ENCODE peak calls at places on chromosome 2, in nine cellular contexts. O, D, M, L, J, F, Q, N and X are unnamed samples.

GRCh38 chr2:117917223-117917917 is 96.5 kb downstream of the CCDC93 start:
- DNase-seq in O (no peak), D (no peak), L (no peak), J (no peak), F (no peak), Q (no peak), M (peak), N (no peak), X (no peak)

GRCh38 chr2:17429130-17429529 is 89.1 kb downstream of the RAD51AP2 start:
- DNase-seq in Q (no peak), F (no peak), J (no peak), D (no peak), O (peak), M (no peak), L (no peak), N (no peak), X (peak)

GRCh38 chr2:234669611-234670010 is 172.7 kb upstream of the ARL4C start:
- DNase-seq in J (no peak), O (no peak), N (peak), L (no peak), F (no peak), M (no peak), D (no peak), Q (no peak), X (no peak)

GRCh38 chr2:186641807-186642321 is 52.0 kb upstream of the FAM171B start:
- DNase-seq in F (no peak), M (peak), Q (peak), D (peak), J (peak), O (peak), N (peak), L (no peak), X (peak)

GRCh38 chr2:141331127-141331526 is 799.7 kb downstream of the LRP1B start:
- DNase-seq in M (peak), O (peak), N (no peak), F (no peak), L (no peak), Q (no peak), J (no peak), D (no peak), X (peak)

GRCh38 chr2:202774104-202774503 is 97.5 kb downstream of the ICA1L start:
- DNase-seq in N (no peak), D (no peak), Q (no peak), L (no peak), O (no peak), F (no peak), M (no peak), J (no peak), X (no peak)

GRCh38 chr2:14634885-14635871 is 2.7 kb downstream of the LRATD1 start:
- DNase-seq in F (peak), O (peak), Q (peak), J (no peak), L (peak), N (peak), M (peak), D (no peak), X (peak)

GRCh38 chr2:43169091-43169936 is 57.1 kb downstream of the ZFP36L2 start:
- DNase-seq in L (no peak), J (peak), M (peak), F (no peak), O (no peak), Q (peak), D (no peak), N (no peak), X (peak)

GRCh38 chr2:65922794-65923193 is 490.4 kb upstream of the SPRED2 start:
- DNase-seq in F (peak), L (no peak), D (no peak), J (no peak), O (no peak), N (peak), M (no peak), Q (no peak), X (peak)

GRCh38 chr2:216485745-216486144 is 12.9 kb upstream of the RPL37A start:
- DNase-seq in L (no peak), M (no peak), D (no peak), Q (no peak), F (no peak), N (no peak), J (no peak), O (no peak), X (no peak)

GRCh38 chr2:58920001-58920400 is 678.9 kb upstream of the FANCL start:
- DNase-seq in D (no peak), O (no peak), N (no peak), Q (no peak), L (no peak), M (no peak), J (no peak), F (no peak), X (no peak)

GRCh38 chr2:70941701-70942100 is 6.0 kb downstream of the ATP6V1B1 start:
- DNase-seq in D (no peak), L (no peak), O (no peak), F (peak), M (no peak), N (no peak), Q (no peak), J (no peak), X (no peak)

GRCh38 chr2:89775885-89776284 is 1084.4 kb downstream of the RPIA start:
- DNase-seq in M (no peak), Q (no peak), N (no peak), F (no peak), L (no peak), D (no peak), O (no peak), J (no peak), X (no peak)

GRCh38 chr2:133434962-133435668 is 133.1 kb downstream of the NCKAP5 start:
- DNase-seq in M (peak), F (no peak), D (no peak), O (peak), L (no peak), Q (no peak), N (no peak), J (no peak), X (peak)

GRCh38 chr2:140348826-140349225 is 1568.6 kb upstream of the NXPH2 start:
- DNase-seq in J (no peak), O (no peak), D (no peak), F (no peak), M (no peak), L (no peak), N (no peak), Q (no peak), X (no peak)

GRCh38 chr2:135820003-135820618 is 16.9 kb downstream of the LCT start:
- DNase-seq in Q (no peak), O (no peak), F (no peak), N (no peak), J (peak), L (no peak), D (peak), M (no peak), X (no peak)

GRCh38 chr2:144430722-144431163 is 89.2 kb downstream of the ZEB2 start:
- DNase-seq in J (no peak), L (peak), N (no peak), F (peak), M (no peak), O (no peak), D (no peak), Q (no peak), X (no peak)

GRCh38 chr2:65826567-65826966 is 394.2 kb upstream of the SPRED2 start:
- DNase-seq in Q (no peak), D (no peak), F (no peak), O (no peak), M (no peak), N (no peak), J (no peak), L (no peak), X (no peak)

GRCh38 chr2:26493631-26494030 is 15.7 kb upstream of the OTOF start:
- DNase-seq in D (no peak), L (no peak), Q (no peak), F (no peak), J (no peak), O (no peak), N (no peak), M (no peak), X (no peak)

GRCh38 chr2:174510583-174511189 is 23.9 kb upstream of the GPR155 start:
- DNase-seq in J (no peak), O (peak), M (peak), N (no peak), D (no peak), Q (no peak), L (no peak), F (no peak), X (no peak)

GRCh38 chr2:151305129-151305691 is 15.7 kb upstream of the NMI start:
- DNase-seq in D (no peak), J (no peak), M (no peak), N (no peak), O (no peak), Q (no peak), L (no peak), F (no peak), X (no peak)

GRCh38 chr2:103361712-103362111 is 599.9 kb downstream of the TMEM182 start:
- DNase-seq in Q (no peak), N (no peak), F (no peak), M (no peak), L (no peak), D (no peak), J (no peak), O (no peak), X (no peak)

GRCh38 chr2:178072383-178073301 is at the start of gene PDE11A:
- DNase-seq in J (peak), L (peak), D (peak), O (peak), M (peak), N (peak), F (peak), Q (peak), X (peak)

GRCh38 chr2:207143131-207143473 is 22.6 kb downstream of the KLF7 start:
- DNase-seq in D (no peak), J (no peak), O (no peak), M (no peak), L (no peak), F (no peak), N (no peak), Q (no peak), X (no peak)

DNA sequence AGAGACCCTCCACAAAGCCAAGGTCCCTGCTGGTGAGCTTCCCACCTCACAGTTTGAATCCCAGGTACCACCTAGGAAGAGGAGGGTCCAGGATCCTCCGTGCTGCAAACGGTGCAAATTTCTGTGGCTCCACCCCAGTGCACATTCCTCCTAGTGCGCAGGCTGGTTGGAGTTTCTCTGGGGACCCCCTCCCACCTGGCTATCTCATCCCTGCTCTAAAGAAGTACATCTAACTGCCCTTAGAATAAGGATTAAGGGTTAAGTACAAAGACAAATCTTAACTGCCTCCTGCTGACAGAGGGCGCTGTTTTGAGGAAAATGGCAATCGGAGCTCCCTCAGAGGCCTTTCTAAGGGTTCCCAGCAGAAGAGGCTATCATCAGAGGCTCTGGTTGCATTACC is 109.6 kb upstream of the FSIP2 start:
- DNase-seq in N (peak), L (no peak), M (peak), Q (no peak), F (no peak), O (peak), J (no peak), D (no peak), X (no peak)
- H3K27ac ChIP-seq in N (no peak), L (no peak), M (no peak), Q (no peak), F (no peak), O (no peak), J (no peak), D (no peak), X (no peak)

GRCh38 chr2:64819774-64820688 is 166.3 kb upstream of the SERTAD2 start:
- DNase-seq in M (no peak), F (no peak), O (no peak), N (no peak), D (peak), L (no peak), Q (no peak), J (peak), X (no peak)

GRCh38 chr2:64820901-64821300 is 167.2 kb upstream of the SERTAD2 start:
- DNase-seq in L (no peak), Q (no peak), D (no peak), F (no peak), M (no peak), N (no peak), J (no peak), O (no peak), X (no peak)

GRCh38 chr2:64825831-64826496 is 163.2 kb upstream of the SLC1A4 start:
- DNase-seq in F (no peak), N (no peak), J (no peak), M (no peak), L (no peak), D (no peak), Q (no peak), O (no peak), X (no peak)

GRCh38 chr2:64826703-64827102 is 162.5 kb upstream of the SLC1A4 start:
- DNase-seq in Q (no peak), N (no peak), L (no peak), O (no peak), J (no peak), D (no peak), M (no peak), F (no peak), X (no peak)

DNA sequence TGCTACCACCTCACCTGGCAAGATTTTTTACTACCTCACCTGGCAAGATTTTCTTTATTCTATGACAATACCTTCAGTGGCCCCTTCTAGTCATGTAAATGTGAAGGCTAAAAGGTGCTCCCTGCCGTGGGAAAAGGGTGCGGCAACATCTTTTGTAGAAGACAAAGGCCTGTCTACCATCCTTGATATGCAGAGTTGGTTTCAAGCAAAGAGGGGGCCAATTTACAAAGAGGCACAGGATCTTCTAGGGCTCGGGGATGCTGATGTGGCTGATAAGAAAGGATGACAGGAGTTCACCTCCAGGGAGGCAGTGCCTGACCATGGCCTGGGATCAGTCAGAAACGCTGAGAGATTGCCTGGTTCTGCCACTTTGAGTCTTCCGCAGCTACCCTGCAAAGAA is 165.4 kb upstream of the SLC1A4 start:
- DNase-seq in F (no peak), D (no peak), L (no peak), Q (no peak), N (no peak), J (no peak), M (no peak), O (no peak), X (no peak)
- H3K27ac ChIP-seq in F (no peak), D (no peak), L (no peak), Q (no peak), N (no peak), J (no peak), M (no peak), O (no peak), X (no peak)

DNA sequence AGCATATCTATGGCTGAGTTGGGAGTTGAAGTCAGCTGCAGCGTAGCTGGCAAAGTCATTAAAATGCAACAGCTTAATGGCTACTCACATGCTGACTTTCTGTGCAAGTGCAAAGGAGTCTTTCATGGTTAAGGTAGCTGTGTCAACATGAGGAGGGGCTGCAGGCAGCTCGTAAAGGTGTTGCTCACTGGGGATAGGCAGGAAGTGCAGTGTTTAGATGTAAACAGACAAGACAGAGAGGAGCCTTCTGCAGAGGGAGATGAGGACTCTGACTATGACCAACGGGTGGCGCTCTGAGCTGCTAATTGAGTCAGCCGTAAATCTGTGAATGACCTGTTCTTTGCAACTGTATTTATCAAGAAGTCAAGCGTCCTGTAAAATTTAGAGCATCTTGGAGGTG is 22.3 kb upstream of the CAVIN2 start:
- DNase-seq in N (no peak), M (peak), Q (no peak), O (no peak), L (no peak), J (no peak), D (no peak), F (no peak), X (peak)
- H3K27ac ChIP-seq in N (no peak), M (peak), Q (no peak), O (no peak), L (no peak), J (no peak), D (no peak), F (peak), X (no peak)

DNA sequence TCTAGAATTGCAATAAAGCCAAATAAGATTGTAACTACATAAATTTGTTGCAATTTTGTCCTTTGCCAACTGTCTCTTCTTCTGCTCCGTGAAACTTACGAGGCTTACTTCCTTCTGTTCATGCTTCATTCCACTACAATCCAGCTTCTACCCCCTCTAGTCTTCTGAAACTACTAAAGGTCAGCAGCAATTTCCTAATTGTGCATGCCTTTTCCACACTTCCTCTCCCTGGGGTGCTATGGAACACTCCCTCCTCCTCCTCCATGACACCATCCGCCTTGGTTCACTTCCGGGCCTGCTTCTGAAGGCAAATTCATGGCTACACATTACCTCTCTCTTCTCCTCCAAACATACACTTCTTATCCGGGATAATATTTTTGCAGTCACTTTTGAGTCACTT is 95.4 kb upstream of the CD302 start:
- DNase-seq in J (no peak), N (no peak), F (no peak), M (no peak), D (no peak), O (no peak), Q (no peak), L (no peak), X (no peak)
- H3K27ac ChIP-seq in J (no peak), N (no peak), F (no peak), M (no peak), D (no peak), O (no peak), Q (no peak), L (no peak), X (no peak)

GRCh38 chr2:19874726-19875125 is 27.1 kb downstream of the TTC32 start:
- DNase-seq in D (no peak), L (no peak), O (no peak), J (no peak), F (peak), M (no peak), Q (no peak), N (no peak), X (no peak)

GRCh38 chr2:19873014-19873413 is 28.8 kb downstream of the TTC32 start:
- DNase-seq in O (no peak), N (no peak), J (no peak), L (no peak), D (no peak), Q (no peak), M (no peak), F (peak), X (no peak)

GRCh38 chr2:19872302-19872701 is 29.5 kb downstream of the TTC32 start:
- DNase-seq in Q (no peak), D (no peak), J (no peak), M (no peak), F (peak), O (no peak), L (no peak), N (no peak), X (no peak)

GRCh38 chr2:19870792-19871191 is 31.0 kb downstream of the TTC32 start:
- DNase-seq in J (no peak), F (peak), D (no peak), M (no peak), N (no peak), L (no peak), O (no peak), Q (no peak), X (no peak)

GRCh38 chr2:19871836-19872235 is 29.9 kb downstream of the TTC32 start:
- DNase-seq in M (no peak), D (no peak), Q (no peak), L (no peak), O (no peak), N (no peak), F (peak), J (no peak), X (no peak)
- H3K27ac ChIP-seq in M (no peak), D (no peak), Q (no peak), L (no peak), O (no peak), N (no peak), F (no peak), J (no peak), X (no peak)

GRCh38 chr2:219429958-219430586 is 4.6 kb upstream of the SPEG start:
- DNase-seq in J (no peak), D (no peak), Q (no peak), N (no peak), L (no peak), O (no peak), M (no peak), F (peak), X (no peak)
- H3K27ac ChIP-seq in J (no peak), D (no peak), Q (no peak), N (no peak), L (no peak), O (no peak), M (no peak), F (peak), X (no peak)

GRCh38 chr2:226905718-226906438 is 70.0 kb downstream of the RHBDD1 start:
- DNase-seq in N (no peak), J (no peak), O (no peak), Q (no peak), D (no peak), M (no peak), F (no peak), L (no peak), X (no peak)
- H3K27ac ChIP-seq in N (no peak), J (no peak), O (no peak), Q (no peak), D (no peak), M (no peak), F (no peak), L (no peak), X (no peak)

GRCh38 chr2:11421863-11422490 is 44.0 kb downstream of the E2F6 start:
- DNase-seq in L (no peak), F (no peak), O (no peak), M (no peak), Q (no peak), J (no peak), N (no peak), D (no peak), X (no peak)

GRCh38 chr2:11419781-11420180 is 46.2 kb downstream of the E2F6 start:
- DNase-seq in N (no peak), F (no peak), Q (no peak), O (no peak), M (no peak), J (no peak), L (no peak), D (no peak), X (no peak)

GRCh38 chr2:11420671-11421070 is 45.3 kb downstream of the E2F6 start:
- DNase-seq in L (no peak), N (no peak), Q (no peak), O (no peak), F (no peak), M (no peak), D (no peak), J (no peak), X (no peak)

GRCh38 chr2:11417946-11418585 is 47.9 kb downstream of the E2F6 start:
- DNase-seq in F (no peak), L (no peak), M (peak), O (no peak), J (no peak), Q (peak), D (no peak), N (no peak), X (no peak)

GRCh38 chr2:11420190-11420589 is 45.8 kb downstream of the E2F6 start:
- DNase-seq in N (no peak), Q (no peak), J (no peak), M (no peak), L (no peak), F (no peak), O (no peak), D (no peak), X (no peak)
- H3K27ac ChIP-seq in N (no peak), Q (no peak), J (no peak), M (no peak), L (no peak), F (no peak), O (no peak), D (no peak), X (no peak)

DNA sequence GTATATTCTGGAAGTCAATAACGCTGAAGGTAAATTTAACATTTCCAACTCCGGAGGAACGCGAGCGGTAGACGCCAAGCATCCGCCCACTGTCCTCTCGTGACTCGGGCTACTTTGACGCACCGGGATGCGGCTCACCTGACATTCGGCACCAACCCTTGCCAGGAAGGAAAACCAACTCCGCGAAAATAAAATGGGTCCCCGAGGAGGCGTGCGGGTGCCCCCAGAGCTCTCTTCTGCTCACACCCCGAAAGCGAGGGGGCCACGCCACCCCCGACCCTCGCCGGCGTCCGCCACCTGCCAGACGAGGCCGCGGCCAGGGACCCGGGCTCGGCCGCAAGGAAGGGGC is 661 bp downstream of the ITSN2 start:
- DNase-seq in F (peak), Q (no peak), M (no peak), J (peak), D (peak), N (peak), O (peak), L (peak), X (no peak)
- H3K27ac ChIP-seq in F (peak), Q (peak), M (peak), J (peak), D (peak), N (peak), O (peak), L (peak), X (peak)